ENCODE peak calls at places on chromosomes 2 and 18, in nine cellular contexts. T is mucosa of gallbladder; U is lower lobe of right lung; L is activated naive CD4-positive, alpha-beta T cell treated with anti-CD3 and anti-CD28 coated beads, Interleukin-2, amount 50 U/mL, for 16 hours; Q is effector CD8-positive, alpha-beta T cell; O is osteocyte; D is MCF 10A; S is stimulated activated CD4-positive, alpha-beta T cell treated with anti-CD3 and anti-CD28 coated beads, Interleukin-1b, Interleukin-23, amount 100 ng/mL, for 1 hour; Y is NCI-H2029. Z is an unnamed sample.

GRCh38 chr2:135150711-135151110 is 98.6 kb downstream of the RAB3GAP1 start:
- DNase-seq in D (no peak), L (no peak), T (no peak), Y (no peak), S (no peak), O (no peak), Q (no peak), U (no peak), Z (no peak)

GRCh38 chr2:216034065-216034464 is 20.7 kb upstream of the MREG start:
- DNase-seq in S (peak), Y (peak), D (peak), T (peak), O (no peak), L (peak), Q (peak), U (peak), Z (peak)

GRCh38 chr18:45212186-45213039 is 402.9 kb upstream of the SLC14A2 start:
- DNase-seq in Y (peak), D (peak), L (peak), U (peak), T (peak), O (no peak), S (peak), Q (peak), Z (peak)

GRCh38 chr18:68417166-68417776 is 297.6 kb downstream of the TMX3 start:
- DNase-seq in O (no peak), T (no peak), Q (no peak), S (no peak), L (no peak), U (no peak), D (peak), Y (no peak), Z (no peak)

GRCh38 chr2:184780944-184781343 is 182.6 kb downstream of the ZNF804A start:
- DNase-seq in Q (no peak), S (no peak), O (no peak), L (no peak), T (no peak), Y (no peak), D (no peak), U (no peak), Z (no peak)

GRCh38 chr2:16507655-16508054 is 158.0 kb downstream of the CYRIA start:
- DNase-seq in Q (no peak), T (no peak), L (no peak), D (no peak), O (no peak), Y (no peak), S (no peak), U (no peak), Z (no peak)

GRCh38 chr18:4318311-4318710 is 136.8 kb downstream of the DLGAP1 start:
- DNase-seq in T (no peak), O (no peak), L (no peak), S (no peak), D (no peak), U (no peak), Y (no peak), Q (no peak), Z (no peak)

GRCh38 chr18:59908790-59909189 is 9.0 kb downstream of the PMAIP1 start:
- DNase-seq in D (no peak), Q (no peak), T (no peak), S (no peak), U (no peak), Y (no peak), L (no peak), O (no peak), Z (no peak)

GRCh38 chr2:86068098-86069047 is 37.3 kb downstream of the POLR1A start:
- DNase-seq in S (no peak), U (no peak), L (no peak), T (no peak), D (no peak), Q (no peak), O (no peak), Y (peak), Z (no peak)

GRCh38 chr2:84906900-84907714 is 1.7 kb downstream of the TMSB10 start:
- DNase-seq in U (peak), Y (no peak), L (no peak), D (peak), Q (peak), T (peak), O (no peak), S (no peak), Z (peak)

GRCh38 chr2:197092431-197092830 is 165.9 kb upstream of the PGAP1 start:
- DNase-seq in S (no peak), L (no peak), Y (no peak), U (no peak), D (no peak), O (no peak), Q (no peak), T (peak), Z (peak)